ENCODE peak calls at places on chromosomes 7 and 10, in nine cellular contexts. H is C1 segment of cervical spinal cord; K is AG04450; J is activated T-helper 1 cell treated with anti-CD3 and anti-CD28 coated beads, Interleukin-2, amount 50 U/mL, for 16 hours; F is SIG-M5; T is posterior vena cava; A is HT-29; C is hippocampal formation; W is upper lobe of right lung. M is an unnamed sample.

GRCh38 chr10:120538091-120538490 is 81.1 kb downstream of the PLPP4 start:
- DNase-seq in H (no peak), K (no peak), J (no peak), F (no peak), T (no peak), A (no peak), C (no peak), W (no peak), M (no peak)

GRCh38 chr7:109284943-109285342 is 715.3 kb downstream of the DNAJB9 start:
- DNase-seq in H (no peak), K (no peak), J (no peak), F (no peak), T (no peak), A (no peak), C (no peak), W (no peak), M (no peak)

GRCh38 chr10:5464521-5464920 is 34.8 kb downstream of the CALML5 start:
- DNase-seq in H (no peak), K (no peak), J (no peak), F (no peak), T (no peak), A (no peak), C (no peak), W (no peak), M (no peak)

GRCh38 chr7:22477876-22478450 is 22.0 kb downstream of the STEAP1B start:
- DNase-seq in H (no peak), K (no peak), J (no peak), F (no peak), T (no peak), A (no peak), C (no peak), W (no peak), M (no peak)

GRCh38 chr10:30812018-30812851 is 182.7 kb upstream of the LYZL2 start:
- DNase-seq in H (no peak), K (peak; percentile 80), J (no peak), F (no peak), T (no peak), A (no peak), C (peak; percentile 20), W (no peak), M (no peak)

GRCh38 chr10:30386801-30387588 is 37.9 kb upstream of the MTPAP start:
- DNase-seq in H (no peak), K (no peak), J (no peak), F (no peak), T (peak; percentile 71), A (peak; percentile 26), C (no peak), W (no peak), M (peak; percentile 92)

GRCh38 chr7:32914186-32914585 is 22.6 kb upstream of the KBTBD2 start:
- DNase-seq in H (no peak), K (no peak), J (no peak), F (no peak), T (no peak), A (no peak), C (no peak), W (no peak), M (no peak)

GRCh38 chr7:93249749-93250148 is 17.6 kb downstream of the VPS50 start:
- DNase-seq in H (no peak), K (no peak), J (no peak), F (no peak), T (no peak), A (no peak), C (no peak), W (no peak), M (no peak)

GRCh38 chr7:133412942-133413341 is 160.1 kb downstream of the EXOC4 start:
- DNase-seq in H (no peak), K (no peak), J (no peak), F (no peak), T (no peak), A (no peak), C (no peak), W (no peak), M (no peak)

GRCh38 chr10:34766256-34766580 is 48.9 kb downstream of the PARD3 start:
- DNase-seq in H (no peak), K (no peak), J (no peak), F (no peak), T (no peak), A (no peak), C (no peak), W (no peak), M (no peak)

GRCh38 chr7:36036590-36036989 is 116.5 kb upstream of the EEPD1 start:
- DNase-seq in H (no peak), K (no peak), J (no peak), F (no peak), T (no peak), A (peak; percentile 50), C (no peak), W (no peak), M (no peak)

GRCh38 chr7:39084344-39084743 is 106.6 kb downstream of the POU6F2 start:
- DNase-seq in H (no peak), K (no peak), J (no peak), F (no peak), T (no peak), A (no peak), C (no peak), W (no peak), M (no peak)

GRCh38 chr7:151838072-151838471 is 38.8 kb downstream of the PRKAG2 start:
- DNase-seq in H (no peak), K (no peak), J (no peak), F (no peak), T (peak; percentile 74), A (no peak), C (no peak), W (no peak), M (no peak)

GRCh38 chr7:159118220-159118595 is 26.5 kb downstream of the VIPR2 start:
- DNase-seq in H (no peak), K (no peak), J (no peak), F (no peak), T (peak; percentile 36), A (no peak), C (no peak), W (no peak), M (no peak)

GRCh38 chr7:151552352-151553028 is 32.8 kb upstream of the RHEB start:
- DNase-seq in H (peak; percentile 23), K (no peak), J (no peak), F (no peak), T (no peak), A (peak; percentile 94), C (no peak), W (peak; percentile 84), M (peak; percentile 30)

GRCh38 chr7:113705439-113705838 is 213.4 kb downstream of the PPP1R3A start:
- DNase-seq in H (no peak), K (no peak), J (no peak), F (no peak), T (no peak), A (no peak), C (no peak), W (no peak), M (no peak)

GRCh38 chr10:102241444-102242117 is at the start of gene PITX3:
- DNase-seq in H (peak; percentile 9), K (peak; percentile 78), J (peak; percentile 85), F (no peak), T (peak; percentile 97), A (peak; percentile 84), C (no peak), W (peak; percentile 94), M (peak; percentile 85)

GRCh38 chr7:150631084-150631824 is 931 bp downstream of the GIMAP6 start:
- DNase-seq in H (no peak), K (no peak), J (peak; percentile 27), F (no peak), T (peak; percentile 83), A (no peak), C (no peak), W (no peak), M (no peak)

GRCh38 chr7:12138421-12138820 is 72.7 kb upstream of the TMEM106B start:
- DNase-seq in H (no peak), K (no peak), J (no peak), F (no peak), T (no peak), A (no peak), C (no peak), W (no peak), M (no peak)

GRCh38 chr10:80211786-80212185 is 6.4 kb upstream of the ANXA11 start:
- DNase-seq in H (no peak), K (no peak), J (no peak), F (no peak), T (no peak), A (no peak), C (no peak), W (no peak), M (no peak)

GRCh38 chr7:157384301-157384700 is 47.5 kb downstream of the DNAJB6 start:
- DNase-seq in H (no peak), K (no peak), J (no peak), F (no peak), T (peak; percentile 14), A (no peak), C (no peak), W (no peak), M (no peak)

GRCh38 chr7:154906736-154907355 is 96.1 kb downstream of the PAXIP1 start:
- DNase-seq in H (no peak), K (no peak), J (no peak), F (no peak), T (peak; percentile 66), A (no peak), C (no peak), W (peak; percentile 52), M (no peak)

GRCh38 chr7:80771523-80771922 is 133.1 kb downstream of the CD36 start:
- DNase-seq in H (no peak), K (no peak), J (no peak), F (no peak), T (no peak), A (no peak), C (no peak), W (no peak), M (no peak)

GRCh38 chr10:133462512-133463305 is 9.0 kb downstream of the SCART1 start:
- DNase-seq in H (no peak), K (no peak), J (no peak), F (no peak), T (peak; percentile 58), A (no peak), C (no peak), W (no peak), M (no peak)

GRCh38 chr10:11068861-11069633 is 51.4 kb downstream of the CELF2 start:
- DNase-seq in H (no peak), K (no peak), J (no peak), F (no peak), T (no peak), A (no peak), C (no peak), W (no peak), M (no peak)

GRCh38 chr7:82729172-82730030 is 285.8 kb upstream of the CACNA2D1 start:
- DNase-seq in H (no peak), K (peak; percentile 27), J (no peak), F (no peak), T (no peak), A (peak; percentile 87), C (no peak), W (no peak), M (peak; percentile 48)

GRCh38 chr10:72742077-72742476 is 50.1 kb downstream of the MCU start:
- DNase-seq in H (no peak), K (no peak), J (no peak), F (no peak), T (no peak), A (no peak), C (no peak), W (no peak), M (no peak)

M was measured in SW480.